ENCODE peak calls at places on chromosomes 16 and 17, in eight cellular contexts. T is NCI-H2171 treated with DMSO at 0.1 percent for 48 hours; N is NCI-H1930; E is HTR-8/SVneo; D is hippocampal formation; L is HS-5; Z is activated naive CD4-positive, alpha-beta T cell treated with Interleukin-2 at 50 U/mL for 16 hours; J is fibroblast of the aortic adventitia. V is an unnamed sample.

GRCh38 chr17:74011963-74012362 is 191.5 kb upstream of the RPL38 start:
- DNase-seq in L (no peak), J (no peak), N (peak; percentile 16), E (no peak), T (peak; percentile 95), D (no peak), Z (no peak), V (no peak)

GRCh38 chr17:44198721-44199552 is 747 bp downstream of the ATXN7L3 start:
- DNase-seq in Z (peak; percentile 59), L (no peak), T (peak; percentile 44), N (peak; percentile 60), J (no peak), D (no peak), E (peak; percentile 79), V (peak; percentile 66)

GRCh38 chr17:82238562-82239201 is 9.8 kb downstream of the SLC16A3 start:
- DNase-seq in D (no peak), N (no peak), Z (peak; percentile 78), L (no peak), J (peak; percentile 55), E (no peak), T (peak; percentile 24), V (peak; percentile 78)

GRCh38 chr16:49782405-49782804 is 73.5 kb downstream of the ZNF423 start:
- DNase-seq in Z (no peak), L (no peak), N (no peak), T (no peak), D (no peak), J (no peak), E (no peak), V (no peak)

GRCh38 chr17:7207120-7208001 is 12.3 kb downstream of the DLG4 start:
- DNase-seq in N (no peak), T (no peak), Z (no peak), E (no peak), J (peak; percentile 40), D (no peak), L (no peak), V (no peak)

GRCh38 chr16:11465675-11466074 is 120.4 kb downstream of the RMI2 start:
- DNase-seq in Z (no peak), N (no peak), J (no peak), L (no peak), E (no peak), D (no peak), T (no peak), V (no peak)

GRCh38 chr17:34633351-34633750 is 54.0 kb downstream of the TMEM132E start:
- DNase-seq in E (no peak), D (no peak), T (peak; percentile 94), J (no peak), N (no peak), L (no peak), Z (no peak), V (no peak)

GRCh38 chr16:66273036-66273435 is 93.5 kb upstream of the CDH5 start:
- DNase-seq in D (no peak), T (no peak), Z (no peak), N (no peak), J (no peak), L (no peak), E (no peak), V (no peak)

GRCh38 chr16:2520097-2520783 is at the start of gene AMDHD2:
- DNase-seq in E (peak; percentile 96), D (peak; percentile 78), J (peak; percentile 90), L (peak; percentile 39), N (peak; percentile 92), Z (peak; percentile 90), T (peak; percentile 78), V (peak; percentile 90)

GRCh38 chr17:66855204-66855603 is 20.3 kb downstream of the CACNG5 start:
- DNase-seq in N (no peak), E (no peak), T (no peak), D (no peak), J (no peak), L (no peak), Z (peak; percentile 27), V (peak; percentile 14)

GRCh38 chr17:15279011-15279477 is 13.9 kb upstream of the PMP22 start:
- DNase-seq in Z (no peak), D (no peak), J (peak; percentile 73), L (peak; percentile 96), T (no peak), E (peak; percentile 41), N (no peak), V (no peak)

GRCh38 chr17:61410555-61411089 is 11.0 kb downstream of the TBX2 start:
- DNase-seq in L (no peak), J (peak; percentile 53), Z (peak; percentile 77), D (peak; percentile 70), N (peak; percentile 89), T (no peak), E (no peak), V (peak; percentile 78)

GRCh38 chr16:12651765-12652531 is 151.7 kb downstream of the CPPED1 start:
- DNase-seq in J (no peak), Z (no peak), E (no peak), L (no peak), N (peak; percentile 82), D (no peak), T (no peak), V (no peak)

GRCh38 chr17:34757106-34757505 is 177.7 kb downstream of the TMEM132E start:
- DNase-seq in J (no peak), T (no peak), D (no peak), E (no peak), Z (no peak), L (no peak), N (no peak), V (no peak)

GRCh38 chr17:56786989-56787482 is 46.7 kb downstream of the C17orf67 start:
- DNase-seq in D (no peak), L (peak; percentile 96), T (no peak), E (peak; percentile 88), J (peak; percentile 69), N (no peak), Z (peak; percentile 68), V (peak; percentile 66)

GRCh38 chr16:15611610-15612009 is 31.3 kb downstream of the MARF1 start:
- DNase-seq in E (no peak), T (no peak), J (no peak), D (no peak), N (no peak), L (no peak), Z (no peak), V (no peak)

GRCh38 chr17:65489413-65490170 is 71.9 kb downstream of the AXIN2 start:
- DNase-seq in E (no peak), D (no peak), J (no peak), N (no peak), Z (no peak), L (no peak), T (peak; percentile 73), V (no peak)

V was measured in activated naive CD8-positive, alpha-beta T cell treated with anti-CD3 and anti-CD28 coated beads for 36 hours.